ENCODE peak calls at places on chromosomes 1 and 21, in seven cellular contexts. N is HepG2, Y is tibial nerve, O is K562, Q is SK-N-SH, V is transverse colon, A is ovary. C is an unnamed sample. For H3K4me1, the result is how much of the 10 kb centered on the place peaks cover.

GRCh38 chr1:234599617-234600417 is 10.2 kb downstream of the IRF2BP2 start:
- DNase-seq in N (peak), Y (peak), O (peak), Q (peak), V (peak), A (peak), C (peak)

GRCh38 chr1:109484519-109484975 is 842 bp downstream of the ATXN7L2 start:
- DNase-seq in N (no peak), Y (no peak), O (peak), Q (no peak), V (no peak), A (no peak), C (no peak)

GRCh38 chr1:26274801-26275425 is 5.0 kb upstream of the SH3BGRL3 start:
- DNase-seq in N (no peak), Y (no peak), O (peak), Q (no peak), V (peak), A (no peak), C (no peak)

GRCh38 chr1:7987528-7987927 is 26.0 kb downstream of the PARK7 start:
- DNase-seq in N (no peak), Y (no peak), O (no peak), Q (no peak), V (no peak), A (no peak), C (no peak)

GRCh38 chr1:114345930-114346479 is 165.0 kb downstream of the TRIM33 start:
- DNase-seq in N (no peak), Y (no peak), O (no peak), Q (peak), V (no peak), A (peak), C (peak)

GRCh38 chr1:15847893-15848142 is 311 bp downstream of the SPEN start:
- DNase-seq in N (no peak), Y (no peak), O (no peak), Q (no peak), V (no peak), A (no peak), C (no peak)

GRCh38 chr1:183515002-183515689 is 42.8 kb downstream of the SMG7 start:
- DNase-seq in N (no peak), Y (no peak), O (no peak), Q (no peak), V (no peak), A (no peak), C (no peak)

GRCh38 chr1:74847720-74848119 is 114.8 kb downstream of the TYW3 start:
- DNase-seq in N (no peak), Y (no peak), O (no peak), Q (no peak), V (no peak), A (no peak), C (no peak)

GRCh38 chr1:46622341-46622740 is 5.7 kb upstream of the MOB3C start:
- DNase-seq in N (peak), Y (no peak), O (peak), Q (no peak), V (peak), A (no peak), C (peak)

GRCh38 chr1:191851799-191852595 is 306.3 kb upstream of the RGS18 start:
- DNase-seq in N (no peak), Y (no peak), O (peak), Q (no peak), V (no peak), A (no peak), C (no peak)

GRCh38 chr1:226479432-226479831 is 69.1 kb upstream of the STUM start:
- DNase-seq in N (peak), Y (no peak), O (no peak), Q (no peak), V (no peak), A (no peak), C (no peak)

GRCh38 chr1:24931481-24932221 is 1.6 kb upstream of the RUNX3 start:
- DNase-seq in N (no peak), Y (no peak), O (no peak), Q (no peak), V (no peak), A (no peak), C (no peak)

DNA sequence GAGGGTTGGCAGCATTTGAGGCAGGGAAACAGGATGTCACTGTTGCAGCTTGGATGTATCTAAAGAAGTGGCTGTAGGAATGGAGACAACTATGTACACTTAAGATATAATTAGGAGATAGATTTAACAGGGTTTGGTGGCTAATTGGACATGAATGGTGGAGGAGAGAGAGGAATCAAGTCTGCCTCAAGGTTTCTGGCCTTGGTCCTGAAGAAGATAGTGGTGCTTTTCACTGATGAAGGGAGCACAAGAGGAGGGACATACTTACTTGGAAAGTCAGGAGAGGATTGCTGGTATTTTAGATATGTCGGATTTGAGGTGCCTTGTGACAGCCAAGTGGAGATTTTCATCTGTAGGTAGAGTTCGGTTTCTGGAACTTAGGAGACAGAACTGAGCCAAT is 123.9 kb downstream of the ST6GALNAC3 start:
- DNase-seq in N (no peak), Y (no peak), O (no peak), Q (no peak), V (no peak), A (no peak), C (no peak)
- TF ChIP-seq EP300 in N (no peak), Y (no peak), O (no peak), Q (no peak), V (no peak), A (no peak), C (no peak)

GRCh38 chr21:36073181-36073580 is 3.4 kb downstream of the CBR1 start:
- DNase-seq in N (peak), Y (no peak), O (no peak), Q (no peak), V (no peak), A (no peak), C (no peak)
- H3K4me1 ChIP-seq in N (under half), Y (under half), O (under half), Q (under half), V (under half), A (under half), C (under half)

GRCh38 chr1:11059990-11060948 is at the start of gene SRM:
- DNase-seq in N (peak), Y (peak), O (peak), Q (peak), V (peak), A (peak), C (peak)
- TF ChIP-seq EP300 in N (no peak), Y (no peak), O (no peak), Q (no peak), V (no peak), A (no peak), C (no peak)

GRCh38 chr1:31033573-31033972 is 31.9 kb downstream of the PUM1 start:
- DNase-seq in N (no peak), Y (no peak), O (no peak), Q (no peak), V (no peak), A (no peak), C (no peak)
- H3K4me1 ChIP-seq in N (under half), Y (under half), O (under half), Q (under half), V (under half), A (under half), C (under half)

DNA sequence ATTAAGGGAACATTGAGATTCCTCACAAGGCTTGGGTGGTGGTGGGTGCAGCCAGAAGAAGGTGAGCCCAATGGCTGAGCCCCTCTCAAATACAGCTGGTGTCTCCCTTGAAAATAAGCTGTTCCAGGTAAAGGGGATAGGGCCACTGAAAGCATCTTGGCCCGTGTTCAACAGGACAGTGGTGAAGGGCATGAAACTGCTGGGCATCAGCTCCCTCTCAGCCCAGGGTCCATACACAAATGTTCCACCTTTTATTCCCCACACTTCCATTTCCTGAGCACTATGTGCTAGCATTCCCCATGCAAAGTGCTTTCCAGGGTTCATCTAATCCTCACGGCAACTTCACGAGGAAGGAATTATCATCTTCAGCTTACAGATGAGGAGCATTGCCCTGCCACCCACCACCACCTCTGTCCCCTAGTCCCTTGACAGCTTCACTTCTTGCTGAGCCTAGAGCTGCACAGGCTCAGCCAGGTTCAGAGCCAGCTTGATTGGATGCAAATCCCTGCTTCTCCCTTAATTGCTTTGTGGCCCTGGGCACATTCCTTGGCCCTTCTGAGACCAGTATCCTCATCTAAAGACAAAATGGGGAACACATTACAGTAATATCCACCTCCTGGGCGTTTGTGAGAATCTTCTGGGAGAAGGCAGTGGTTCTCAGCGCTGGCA is 9.6 kb downstream of the TAGLN2 start:
- DNase-seq in N (no peak), Y (no peak), O (no peak), Q (no peak), V (no peak), A (no peak), C (no peak)
- TF ChIP-seq EP300 in N (no peak), Y (no peak), O (no peak), Q (no peak), V (no peak), A (no peak), C (no peak)

GRCh38 chr1:9449106-9449627 is 90.1 kb upstream of the SLC25A33 start:
- DNase-seq in N (peak), Y (no peak), O (no peak), Q (peak), V (no peak), A (no peak), C (no peak)
- H3K4me1 ChIP-seq in N (half or more), Y (under half), O (under half), Q (under half), V (under half), A (under half), C (under half)

C was measured in sigmoid colon.